ENCODE peak calls at places on chromosomes 7 and 10, in nine cellular contexts. F is anterior cingulate cortex; B is effector memory CD8-positive, alpha-beta T cell; R is T follicular helper cell; X is T-cell; I is stimulated activated CD4-positive, alpha-beta T cell treated with anti-CD3 and anti-CD28 coated beads, TNF-alpha, amount 100 ng/mL, for 48 hours; N is GM23248; K is sigmoid colon; M is activated CD4-positive, CD25-positive, alpha-beta regulatory T cell treated with anti-CD3 and anti-CD28 coated beads, Interleukin-2, amount 50 U/mL, for 16 hours. Q is an unnamed sample.

GRCh38 chr7:28891192-28891872 is 66.8 kb downstream of the TRIL start:
- DNase-seq in M (no peak), R (no peak), X (no peak), K (no peak), I (no peak), N (no peak), B (no peak), F (no peak), Q (no peak)

GRCh38 chr7:94908204-94909022 is 1.0 kb downstream of the PPP1R9A start:
- DNase-seq in F (peak), I (no peak), K (peak), X (no peak), M (no peak), B (no peak), N (peak), R (no peak), Q (no peak)

GRCh38 chr7:38506004-38506403 is 125.2 kb downstream of the AMPH start:
- DNase-seq in F (no peak), M (no peak), R (no peak), N (peak), K (no peak), X (no peak), B (no peak), I (no peak), Q (no peak)

GRCh38 chr10:133277277-133277992 is 767 bp upstream of the ADAM8 start:
- DNase-seq in I (no peak), R (no peak), B (no peak), X (no peak), M (no peak), N (no peak), K (no peak), F (no peak), Q (no peak)

GRCh38 chr7:33157781-33158180 is 28.4 kb downstream of the BBS9 start:
- DNase-seq in M (no peak), N (no peak), B (no peak), I (no peak), F (no peak), K (no peak), R (no peak), X (no peak), Q (no peak)

GRCh38 chr10:22992075-22992474 is 64.2 kb downstream of the ARMC3 start:
- DNase-seq in B (no peak), I (no peak), N (no peak), K (no peak), M (peak), X (peak), F (no peak), R (no peak), Q (no peak)

GRCh38 chr7:117084286-117084685 is 131.0 kb downstream of the ST7 start:
- DNase-seq in X (no peak), F (no peak), R (no peak), M (no peak), N (no peak), B (no peak), I (no peak), K (no peak), Q (no peak)

GRCh38 chr7:82017334-82017943 is 247.6 kb upstream of the HGF start:
- DNase-seq in M (no peak), K (no peak), X (no peak), I (no peak), R (no peak), F (no peak), B (no peak), N (peak), Q (no peak)

GRCh38 chr10:125060851-125061556 is 99.4 kb downstream of the CTBP2 start:
- DNase-seq in K (peak), F (peak), I (peak), B (peak), R (peak), M (no peak), X (peak), N (peak), Q (peak)

GRCh38 chr7:19713676-19714075 is 4.8 kb upstream of the POLR1F start:
- DNase-seq in M (peak), B (peak), I (no peak), X (peak), N (peak), R (peak), F (no peak), K (no peak), Q (no peak)

GRCh38 chr7:33421384-33421783 is 292.0 kb downstream of the BBS9 start:
- DNase-seq in F (no peak), I (no peak), R (no peak), N (peak), B (no peak), M (no peak), X (no peak), K (no peak), Q (no peak)